ENCODE peak calls at places on chromosome X, in seven cellular contexts. F is thyroid gland, K is uterus, N is NT2/D1, X is endodermal cell, Z is heart left ventricle, T is fibroblast of lung. G is an unnamed sample.

GRCh38 chrX:154412468-154412867 is 1.1 kb downstream of the TAFAZZIN start:
- DNase-seq in T (no peak), F (no peak), X (no peak), Z (peak; percentile 25), N (no peak), K (peak; percentile 51), G (no peak)

GRCh38 chrX:123764967-123765871 is 32.4 kb upstream of the THOC2 start:
- DNase-seq in F (peak; percentile 86), T (peak; percentile 88), Z (peak; percentile 85), K (peak; percentile 87), X (peak; percentile 91), N (peak; percentile 62), G (peak; percentile 87)

GRCh38 chrX:105837227-105837626 is 14.9 kb downstream of the NRK start:
- DNase-seq in Z (peak; percentile 55), T (peak; percentile 88), N (no peak), K (peak; percentile 70), F (peak; percentile 84), X (no peak), G (peak; percentile 92)

GRCh38 chrX:131617182-131617581 is 73.3 kb downstream of the OR13H1 start:
- DNase-seq in Z (no peak), X (no peak), F (no peak), K (no peak), N (no peak), T (peak; percentile 93), G (peak; percentile 84)

GRCh38 chrX:22164770-22165388 is 107.8 kb upstream of the CBLL2 start:
- DNase-seq in K (no peak), T (peak; percentile 66), Z (no peak), X (no peak), N (no peak), F (no peak), G (peak; percentile 21)

GRCh38 chrX:15739886-15740285 is 1.8 kb downstream of the CA5B start:
- DNase-seq in F (no peak), N (no peak), Z (no peak), T (no peak), X (no peak), K (no peak), G (no peak)

GRCh38 chrX:140916891-140917290 is 85.5 kb upstream of the SPANXB1 start:
- DNase-seq in X (no peak), T (no peak), K (no peak), F (no peak), Z (no peak), N (no peak), G (no peak)

GRCh38 chrX:63746715-63747114 is 38.3 kb downstream of the ARHGEF9 start:
- DNase-seq in N (no peak), T (no peak), X (no peak), Z (no peak), K (no peak), F (no peak), G (no peak)

GRCh38 chrX:137568741-137569469 is 3.0 kb downstream of the ZIC3 start:
- DNase-seq in Z (no peak), F (no peak), N (no peak), K (no peak), T (no peak), X (peak; percentile 69), G (peak; percentile 14)

GRCh38 chrX:68945603-68946228 is 116.9 kb downstream of the EFNB1 start:
- DNase-seq in N (no peak), X (peak; percentile 80), T (peak; percentile 58), K (no peak), F (no peak), Z (no peak), G (peak; percentile 44)

GRCh38 chrX:66684196-66684595 is 45.3 kb upstream of the EDA2R start:
- DNase-seq in Z (no peak), T (peak; percentile 22), N (no peak), F (no peak), X (no peak), K (no peak), G (no peak)

GRCh38 chrX:37943554-37943953 is 62.8 kb upstream of the SYTL5 start:
- DNase-seq in F (no peak), N (peak; percentile 50), X (no peak), K (no peak), T (no peak), Z (no peak), G (no peak)

GRCh38 chrX:27575565-27575964 is 14.6 kb upstream of the DCAF8L2 start:
- DNase-seq in N (no peak), K (no peak), T (peak; percentile 12), F (no peak), X (no peak), Z (no peak), G (peak; percentile 10)

GRCh38 chrX:94743478-94743877 is 1069.5 kb downstream of the FAM133A start:
- DNase-seq in T (no peak), K (no peak), F (no peak), N (no peak), Z (no peak), X (no peak), G (no peak)

GRCh38 chrX:77223046-77223445 is 224.1 kb upstream of the FGF16 start:
- DNase-seq in N (no peak), Z (no peak), F (no peak), X (peak; percentile 88), K (no peak), T (no peak), G (no peak)

GRCh38 chrX:107674480-107675364 is 46.4 kb downstream of the PRPS1 start:
- DNase-seq in F (peak; percentile 51), Z (peak; percentile 69), N (no peak), X (peak; percentile 13), T (peak; percentile 25), K (peak; percentile 88), G (peak; percentile 86)

GRCh38 chrX:8834393-8834792 is 33.2 kb upstream of the FAM9A start:
- DNase-seq in T (no peak), F (no peak), K (no peak), N (no peak), X (no peak), Z (no peak), G (no peak)

GRCh38 chrX:148290041-148290440 is 210.4 kb upstream of the AFF2 start:
- DNase-seq in K (no peak), T (no peak), X (no peak), F (no peak), N (peak; percentile 25), Z (no peak), G (no peak)

GRCh38 chrX:153395613-153396319 is 5.4 kb downstream of the PNMA6E start:
- DNase-seq in F (no peak), N (no peak), T (no peak), X (no peak), Z (no peak), K (no peak), G (no peak)

GRCh38 chrX:38305971-38306370 is 21.3 kb downstream of the RPGR start:
- DNase-seq in F (no peak), Z (no peak), K (no peak), N (no peak), X (no peak), T (no peak), G (peak; percentile 49)

GRCh38 chrX:20066968-20067708 is 49.6 kb downstream of the MAP7D2 start:
- DNase-seq in Z (no peak), X (no peak), K (peak; percentile 24), N (no peak), T (peak; percentile 57), F (peak; percentile 9), G (peak; percentile 66)

GRCh38 chrX:71953946-71954345 is 43.3 kb downstream of the NHSL2 start:
- DNase-seq in F (no peak), K (no peak), T (no peak), Z (no peak), X (no peak), N (no peak), G (no peak)
- H3K4me3 ChIP-seq in F (no peak overlapping the region), K (no peak overlapping the region), T (no peak overlapping the region), Z (no peak overlapping the region), X (no peak overlapping the region), N (no peak overlapping the region), G (no peak overlapping the region)

GRCh38 chrX:55636109-55636508 is 12.9 kb downstream of the FOXR2 start:
- DNase-seq in F (no peak), Z (no peak), X (no peak), K (no peak), N (no peak), T (no peak), G (no peak)

GRCh38 chrX:55638933-55639332 is 15.7 kb downstream of the FOXR2 start:
- DNase-seq in T (no peak), F (no peak), N (no peak), K (no peak), Z (no peak), X (no peak), G (no peak)

GRCh38 chrX:55640854-55641253 is 17.7 kb downstream of the FOXR2 start:
- DNase-seq in Z (no peak), X (no peak), K (no peak), T (no peak), N (no peak), F (no peak), G (no peak)
- H3K4me3 ChIP-seq in Z (no peak overlapping the region), X (no peak overlapping the region), K (no peak overlapping the region), T (no peak overlapping the region), N (no peak overlapping the region), F (no peak overlapping the region), G (no peak overlapping the region)

GRCh38 chrX:130121505-130121800 is 11.2 kb upstream of the ELF4 start:
- DNase-seq in F (no peak), Z (no peak), K (no peak), X (no peak), N (no peak), T (no peak), G (no peak)

GRCh38 chrX:130120321-130120731 is 10.0 kb upstream of the ELF4 start:
- DNase-seq in T (no peak), K (no peak), X (peak; percentile 78), Z (peak; percentile 48), F (no peak), N (no peak), G (no peak)

GRCh38 chrX:130118941-130119640 is 8.8 kb upstream of the ELF4 start:
- DNase-seq in F (no peak), X (no peak), T (peak; percentile 55), K (no peak), N (no peak), Z (no peak), G (peak; percentile 35)

GRCh38 chrX:130118396-130118795 is 8.1 kb upstream of the ELF4 start:
- DNase-seq in T (peak; percentile 89), X (no peak), Z (no peak), N (no peak), F (peak; percentile 9), K (peak; percentile 47), G (peak; percentile 79)

GRCh38 chrX:130120746-130121504 is 10.6 kb upstream of the ELF4 start:
- DNase-seq in T (peak; percentile 75), K (peak; percentile 80), F (peak; percentile 72), N (peak; percentile 22), Z (peak; percentile 78), X (peak; percentile 90), G (peak; percentile 71)
- H3K4me3 ChIP-seq in T (peak overlapping the region; percentile 21), K (peak overlapping the region; percentile 3), F (peak overlapping the region; percentile 10), N (peak overlapping the region; percentile 24), Z (peak overlapping the region; percentile 61), X (no peak overlapping the region), G (peak overlapping the region; percentile 14)

DNA sequence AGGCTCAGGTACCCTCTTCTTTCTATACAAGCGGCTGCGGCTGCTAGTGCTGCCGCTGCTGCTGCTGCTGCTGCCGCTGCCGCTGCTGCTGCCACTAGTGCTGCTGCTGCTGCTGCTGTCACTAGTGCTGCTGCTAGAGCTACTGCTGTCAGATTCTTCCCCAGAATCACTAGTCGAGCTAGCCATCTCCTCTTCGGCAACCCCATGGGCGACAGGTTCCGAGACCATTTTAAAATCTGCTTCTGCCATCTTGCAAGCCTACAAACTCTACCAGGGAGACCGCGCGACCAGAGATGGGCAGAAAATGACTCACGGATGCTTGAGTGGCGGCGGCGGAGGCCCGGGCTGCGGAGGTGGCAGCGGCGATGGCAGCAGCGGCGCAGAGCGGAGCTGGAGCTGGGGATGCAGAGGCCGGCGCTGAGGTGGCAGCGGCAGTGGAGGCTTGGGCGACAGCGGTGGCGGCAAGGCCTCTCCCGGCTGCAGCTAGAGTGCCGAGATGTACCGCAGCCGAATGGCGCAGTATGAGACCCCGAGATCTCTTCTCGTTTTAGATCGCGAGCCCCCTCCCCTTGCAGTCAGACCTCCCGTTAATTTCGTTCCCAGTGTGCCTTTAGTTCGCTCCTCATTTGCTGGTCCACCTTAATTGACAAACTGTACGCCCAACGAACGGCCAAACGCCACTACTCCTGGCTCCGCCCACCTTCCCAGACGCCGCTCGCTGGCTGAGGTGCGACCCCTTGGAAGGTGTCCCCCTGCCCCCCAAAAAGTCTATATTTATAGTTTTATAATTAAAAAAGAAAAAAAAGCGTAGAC is at the start of gene NAP1L3:
- DNase-seq in T (peak; percentile 88), N (peak; percentile 81), K (peak; percentile 63), Z (peak; percentile 63), F (peak; percentile 63), X (peak; percentile 95), G (peak; percentile 84)
- H3K4me3 ChIP-seq in T (peak within 1 kb of the TSS; percentile 53), N (peak within 1 kb of the TSS; percentile 87), K (peak within 1 kb of the TSS; percentile 45), Z (peak within 1 kb of the TSS; percentile 87), F (peak within 1 kb of the TSS; percentile 39), X (peak within 1 kb of the TSS; percentile 86), G (peak within 1 kb of the TSS; percentile 57)